ENCODE peak calls at places on chromosomes 2 and 18, in seven cellular contexts. S is H1, F is HCT116, I is SK-N-SH, K is K562, O is GM12878, V is HepG2. R is an unnamed sample.

GRCh38 chr2:136126021-136126420 is 8.1 kb upstream of the CXCR4 start:
- DNase-seq in O (no peak), S (no peak), K (no peak), V (peak; percentile 5), I (no peak), F (no peak), R (no peak)

GRCh38 chr2:170247882-170248393 is 70.0 kb downstream of the MYO3B start:
- DNase-seq in K (peak; percentile 79), V (no peak), S (no peak), O (no peak), F (no peak), I (no peak), R (no peak)

GRCh38 chr2:16851131-16851530 is 185.5 kb upstream of the CYRIA start:
- DNase-seq in I (no peak), S (no peak), O (no peak), F (no peak), K (no peak), V (no peak), R (no peak)

GRCh38 chr2:181468313-181468712 is 11.1 kb downstream of the ITGA4 start:
- DNase-seq in I (no peak), V (no peak), K (no peak), S (no peak), O (no peak), F (no peak), R (no peak)

GRCh38 chr2:172299741-172300140 is 127.6 kb upstream of the ITGA6 start:
- DNase-seq in F (no peak), O (no peak), S (no peak), K (no peak), V (no peak), I (no peak), R (peak; percentile 35)

GRCh38 chr2:10163498-10164486 is 41.3 kb downstream of the RRM2 start:
- DNase-seq in O (no peak), K (no peak), F (no peak), V (no peak), I (peak; percentile 35), S (no peak), R (no peak)

GRCh38 chr2:126029316-126029715 is 626.6 kb upstream of the GYPC start:
- DNase-seq in I (no peak), K (no peak), O (no peak), S (peak; percentile 31), F (no peak), V (no peak), R (no peak)

GRCh38 chr18:58390399-58390798 is 238.5 kb downstream of the ALPK2 start:
- DNase-seq in K (no peak), F (no peak), V (no peak), O (no peak), S (no peak), I (no peak), R (no peak)

GRCh38 chr2:165725421-165725820 is 68.6 kb downstream of the GALNT3 start:
- DNase-seq in K (no peak), O (no peak), F (no peak), V (no peak), I (no peak), S (no peak), R (no peak)

GRCh38 chr18:27113358-27113757 is 71.8 kb downstream of the CHST9 start:
- DNase-seq in V (no peak), O (no peak), F (no peak), K (no peak), S (no peak), I (no peak), R (no peak)

GRCh38 chr2:215401896-215402379 is 33.9 kb downstream of the FN1 start:
- DNase-seq in I (no peak), F (no peak), S (no peak), V (no peak), O (no peak), K (no peak), R (no peak)

GRCh38 chr2:62407838-62408589 is 98.0 kb downstream of the TMEM17 start:
- DNase-seq in K (no peak), S (no peak), O (no peak), V (no peak), F (no peak), I (no peak), R (no peak)

GRCh38 chr2:27781496-27781895 is 10.0 kb downstream of the MRPL33 start:
- DNase-seq in O (no peak), F (no peak), V (no peak), K (no peak), S (no peak), I (no peak), R (no peak)

DNA sequence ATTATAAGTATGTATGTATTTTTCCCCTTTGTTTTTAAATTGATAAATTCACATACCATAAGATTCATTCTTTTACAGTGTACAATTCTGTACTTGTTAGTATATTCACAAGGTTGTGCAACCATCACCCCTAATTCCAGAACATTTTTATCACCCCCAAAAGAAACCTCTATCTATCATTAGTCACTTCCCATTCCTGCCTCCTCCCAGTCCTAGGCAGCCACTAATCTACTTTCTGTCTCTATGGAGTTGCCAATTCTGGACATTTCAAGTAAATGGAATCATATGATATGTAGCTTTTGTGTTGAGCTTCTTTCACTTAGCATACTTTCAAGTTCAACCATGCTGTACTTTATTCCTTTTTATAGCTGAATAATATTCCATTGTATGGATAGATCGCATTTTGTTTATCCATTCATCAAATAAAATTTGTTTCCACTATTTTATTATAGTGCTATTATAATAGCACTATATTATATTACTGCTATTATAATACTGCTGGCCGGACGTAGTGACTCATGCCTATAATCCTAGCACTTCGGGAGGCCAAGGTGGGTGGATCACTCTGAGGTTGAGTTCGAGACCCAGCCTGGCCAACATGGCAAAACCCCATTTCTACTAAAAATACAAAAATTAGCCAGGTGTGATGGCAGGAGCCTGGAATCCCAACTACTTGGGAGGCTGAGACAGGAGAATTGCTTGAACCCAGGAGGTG is 10.9 kb downstream of the STARD7 start:
- DNase-seq in V (no peak), F (no peak), O (no peak), S (no peak), K (no peak), I (no peak), R (no peak)
- TF ChIP-seq JUND in V (no peak), F (no peak), O (no peak), S (no peak), K (no peak), I (no peak), R (no peak)

GRCh38 chr2:164597988-164598387 is 23.3 kb downstream of the GRB14 start:
- DNase-seq in K (no peak), O (no peak), I (no peak), V (no peak), F (no peak), S (no peak), R (peak; percentile 20)

GRCh38 chr2:164600763-164601162 is 20.5 kb downstream of the GRB14 start:
- DNase-seq in F (no peak), S (no peak), K (no peak), I (no peak), V (no peak), O (no peak), R (no peak)

GRCh38 chr2:164595031-164595430 is 26.3 kb downstream of the GRB14 start:
- DNase-seq in V (no peak), I (no peak), S (no peak), K (no peak), O (no peak), F (no peak), R (no peak)

GRCh38 chr2:164605295-164605694 is 16.0 kb downstream of the GRB14 start:
- DNase-seq in O (no peak), I (no peak), V (no peak), F (no peak), S (no peak), K (no peak), R (no peak)

GRCh38 chr2:164599954-164600589 is 21.2 kb downstream of the GRB14 start:
- DNase-seq in O (no peak), V (peak; percentile 88), S (no peak), I (peak; percentile 55), F (peak; percentile 79), K (peak; percentile 43), R (peak; percentile 19)
- TF ChIP-seq JUND in O (no peak), V (no peak), S (no peak), I (no peak), F (no peak), K (no peak), R (no peak)

GRCh38 chr2:8389373-8390108 is 292.3 kb upstream of the ID2 start:
- DNase-seq in V (no peak), S (no peak), F (no peak), O (no peak), I (no peak), K (no peak), R (no peak)
- TF ChIP-seq JUND in V (no peak), S (no peak), F (no peak), O (no peak), I (no peak), K (no peak), R (no peak)

GRCh38 chr2:174051741-174052638 is 86.8 kb upstream of the SP3 start:
- DNase-seq in F (peak; percentile 74), O (no peak), S (no peak), I (peak; percentile 74), K (peak; percentile 85), V (peak; percentile 94), R (no peak)
- TF ChIP-seq JUND in F (peak; percentile 75), O (no peak), S (no peak), I (no peak), K (peak; percentile 93), V (peak; percentile 79), R (no peak)

GRCh38 chr2:227191367-227191766 is 26.9 kb downstream of the COL4A3 start:
- DNase-seq in F (peak; percentile 33), I (no peak), O (no peak), S (peak; percentile 21), V (peak; percentile 14), K (peak; percentile 4), R (no peak)
- TF ChIP-seq JUND in F (peak; percentile 41), I (peak; percentile 10), O (no peak), S (no peak), V (no peak), K (no peak), R (no peak)

GRCh38 chr2:20577495-20578235 is 73.2 kb downstream of the HS1BP3 start:
- DNase-seq in O (no peak), S (no peak), V (no peak), K (no peak), F (no peak), I (no peak), R (peak; percentile 41)
- TF ChIP-seq JUND in O (no peak), S (no peak), V (no peak), K (no peak), F (no peak), I (no peak), R (no peak)

GRCh38 chr2:230779141-230779523 is 66.5 kb downstream of the CAB39 start:
- DNase-seq in K (no peak), V (no peak), S (no peak), O (no peak), F (no peak), I (no peak), R (no peak)
- TF ChIP-seq JUND in K (no peak), V (no peak), S (no peak), O (no peak), F (peak; percentile 15), I (no peak), R (no peak)

DNA sequence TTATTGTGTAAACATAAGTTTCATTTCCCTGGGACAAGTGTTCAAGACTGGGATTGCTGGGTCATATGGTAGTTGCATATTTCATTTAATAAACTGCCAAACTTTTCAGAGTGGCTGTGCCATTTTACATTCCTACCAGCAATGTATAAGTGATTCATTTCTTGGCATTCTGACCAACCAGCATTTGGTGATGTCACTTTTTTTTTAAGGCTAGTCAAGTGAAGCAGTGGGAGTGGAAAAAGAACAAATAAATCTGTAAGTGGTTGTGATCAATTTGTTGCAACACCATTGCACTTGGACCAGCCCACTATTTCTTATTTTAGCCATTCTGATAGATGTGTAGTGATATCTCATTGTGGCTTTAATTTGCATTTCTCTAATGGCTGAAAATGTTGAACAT is 5.1 kb upstream of the CHCHD5 start:
- DNase-seq in F (no peak), I (no peak), S (no peak), O (no peak), V (no peak), K (no peak), R (no peak)
- TF ChIP-seq JUND in F (no peak), I (peak; percentile 69), S (no peak), O (no peak), V (no peak), K (no peak), R (no peak)

R was measured in T47D.